ENCODE peak calls at places on chromosomes 7 and 10, in ten cellular contexts. H is PC-3; M is AG10803; F is psoas muscle; G is neural progenitor cell; T is AG04450; A is fibroblast of lung; C is adrenal gland; D is CD4-positive, alpha-beta T cell; P is lower leg skin. S is an unnamed sample.

GRCh38 chr10:28940158-28940888 is 263.0 kb downstream of the BAMBI start:
- DNase-seq in H (no peak), M (no peak), F (no peak), G (no peak), T (no peak), A (no peak), C (no peak), D (no peak), P (no peak), S (no peak)

GRCh38 chr10:44388641-44389040 is 3.7 kb upstream of the CXCL12 start:
- DNase-seq in H (no peak), M (no peak), F (no peak), G (no peak), T (no peak), A (no peak), C (peak; percentile 13), D (no peak), P (peak; percentile 71), S (peak; percentile 65)

GRCh38 chr7:106793015-106793651 is 71.9 kb upstream of the PIK3CG start:
- DNase-seq in H (peak; percentile 55), M (peak; percentile 19), F (no peak), G (peak; percentile 46), T (no peak), A (no peak), C (no peak), D (no peak), P (no peak), S (no peak)

GRCh38 chr7:27131390-27131819 is 848 bp upstream of the HOXA4 start:
- DNase-seq in H (no peak), M (no peak), F (no peak), G (no peak), T (no peak), A (no peak), C (no peak), D (no peak), P (no peak), S (no peak)

GRCh38 chr7:102425639-102426267 is 7.6 kb upstream of the ORAI2 start:
- DNase-seq in H (no peak), M (no peak), F (peak; percentile 39), G (no peak), T (no peak), A (no peak), C (peak; percentile 43), D (peak; percentile 84), P (peak; percentile 88), S (no peak)

GRCh38 chr7:127667751-127668530 is 15.9 kb downstream of the SND1 start:
- DNase-seq in H (no peak), M (peak; percentile 23), F (no peak), G (no peak), T (no peak), A (peak; percentile 23), C (no peak), D (no peak), P (no peak), S (no peak)

GRCh38 chr10:84333864-84334451 is 5.6 kb downstream of the CCSER2 start:
- DNase-seq in H (no peak), M (peak; percentile 30), F (no peak), G (no peak), T (no peak), A (peak; percentile 41), C (no peak), D (peak; percentile 52), P (no peak), S (no peak)

GRCh38 chr10:117363027-117363426 is 12.2 kb downstream of the PDZD8 start:
- DNase-seq in H (peak; percentile 67), M (peak; percentile 72), F (no peak), G (no peak), T (no peak), A (peak; percentile 87), C (no peak), D (no peak), P (no peak), S (no peak)

GRCh38 chr10:95742962-95743535 is 12.9 kb upstream of the ENTPD1 start:
- DNase-seq in H (no peak), M (no peak), F (no peak), G (no peak), T (no peak), A (peak; percentile 61), C (no peak), D (no peak), P (no peak), S (no peak)

GRCh38 chr10:95742529-95742884 is 13.5 kb upstream of the ENTPD1 start:
- DNase-seq in H (peak; percentile 19), M (no peak), F (no peak), G (no peak), T (no peak), A (peak; percentile 50), C (peak; percentile 53), D (no peak), P (no peak), S (no peak)

GRCh38 chr10:95741807-95742528 is 14.0 kb upstream of the ENTPD1 start:
- DNase-seq in H (no peak), M (no peak), F (no peak), G (no peak), T (no peak), A (peak; percentile 77), C (peak; percentile 45), D (no peak), P (no peak), S (no peak)

GRCh38 chr10:95748349-95748748 is 7.6 kb upstream of the ENTPD1 start:
- DNase-seq in H (no peak), M (no peak), F (no peak), G (no peak), T (no peak), A (no peak), C (no peak), D (no peak), P (no peak), S (no peak)

DNA sequence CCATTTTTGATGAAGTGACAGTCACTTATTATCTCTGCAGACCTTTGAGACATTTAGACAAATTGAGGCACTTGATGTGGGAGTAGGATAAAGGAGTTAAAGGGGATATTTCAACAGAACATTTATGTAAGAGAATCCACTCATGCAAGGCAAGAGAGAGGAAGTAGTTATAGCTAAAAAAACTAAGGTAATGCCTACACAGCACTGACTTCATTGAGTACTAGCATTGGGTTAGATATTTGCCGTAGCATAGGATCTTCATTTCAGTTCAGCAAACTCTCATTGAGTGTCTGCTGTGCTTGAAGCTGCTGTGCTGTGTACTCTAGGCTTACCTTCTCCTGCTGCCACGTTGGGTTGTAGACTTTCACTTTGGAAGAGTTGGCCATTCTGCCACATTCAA is 10.5 kb upstream of the ENTPD1 start:
- DNase-seq in H (no peak), M (no peak), F (no peak), G (no peak), T (no peak), A (no peak), C (no peak), D (no peak), P (no peak), S (no peak)
- TF ChIP-seq CTCF in H (no peak), M (no peak), F (no peak), G (no peak), T (no peak), A (no peak), C (no peak), D (no peak), P (no peak), S (no peak)

GRCh38 chr7:154792436-154793055 is 210.4 kb downstream of the PAXIP1 start:
- DNase-seq in H (no peak), M (no peak), F (no peak), G (no peak), T (no peak), A (no peak), C (no peak), D (no peak), P (no peak), S (no peak)

GRCh38 chr7:154791611-154792010 is 211.3 kb downstream of the PAXIP1 start:
- DNase-seq in H (no peak), M (no peak), F (no peak), G (no peak), T (no peak), A (no peak), C (no peak), D (no peak), P (no peak), S (no peak)

GRCh38 chr7:154794147-154794780 is 208.7 kb downstream of the PAXIP1 start:
- DNase-seq in H (peak; percentile 2), M (no peak), F (no peak), G (peak; percentile 82), T (no peak), A (no peak), C (no peak), D (no peak), P (no peak), S (no peak)

GRCh38 chr7:154795437-154795836 is 207.5 kb downstream of the PAXIP1 start:
- DNase-seq in H (no peak), M (no peak), F (no peak), G (no peak), T (no peak), A (no peak), C (no peak), D (no peak), P (no peak), S (no peak)

GRCh38 chr7:154795014-154795413 is 207.9 kb downstream of the PAXIP1 start:
- DNase-seq in H (no peak), M (no peak), F (no peak), G (peak; percentile 39), T (no peak), A (no peak), C (no peak), D (no peak), P (no peak), S (no peak)
- TF ChIP-seq CTCF in H (no peak), M (no peak), F (no peak), G (peak; percentile 42), T (no peak), A (no peak), C (no peak), D (no peak), P (no peak), S (no peak)

GRCh38 chr10:95545981-95546380 is 15.2 kb downstream of the SORBS1 start:
- DNase-seq in H (no peak), M (no peak), F (no peak), G (no peak), T (no peak), A (no peak), C (no peak), D (no peak), P (no peak), S (no peak)
- TF ChIP-seq CTCF in H (no peak), M (no peak), F (no peak), G (no peak), T (no peak), A (no peak), C (no peak), D (no peak), P (no peak), S (no peak)

GRCh38 chr7:4269746-4270145 is 412.3 kb upstream of the FOXK1 start:
- DNase-seq in H (no peak), M (no peak), F (no peak), G (no peak), T (no peak), A (no peak), C (no peak), D (no peak), P (peak; percentile 60), S (peak; percentile 66)

GRCh38 chr7:4270941-4271715 is 411.0 kb upstream of the FOXK1 start:
- DNase-seq in H (no peak), M (no peak), F (no peak), G (peak; percentile 12), T (no peak), A (no peak), C (no peak), D (no peak), P (peak; percentile 77), S (peak; percentile 74)

GRCh38 chr7:4269086-4269485 is 413.0 kb upstream of the FOXK1 start:
- DNase-seq in H (no peak), M (no peak), F (no peak), G (no peak), T (no peak), A (no peak), C (no peak), D (no peak), P (peak; percentile 56), S (no peak)

GRCh38 chr7:4271716-4272015 is 410.4 kb upstream of the FOXK1 start:
- DNase-seq in H (no peak), M (no peak), F (no peak), G (no peak), T (no peak), A (no peak), C (no peak), D (no peak), P (peak; percentile 45), S (peak; percentile 71)

DNA sequence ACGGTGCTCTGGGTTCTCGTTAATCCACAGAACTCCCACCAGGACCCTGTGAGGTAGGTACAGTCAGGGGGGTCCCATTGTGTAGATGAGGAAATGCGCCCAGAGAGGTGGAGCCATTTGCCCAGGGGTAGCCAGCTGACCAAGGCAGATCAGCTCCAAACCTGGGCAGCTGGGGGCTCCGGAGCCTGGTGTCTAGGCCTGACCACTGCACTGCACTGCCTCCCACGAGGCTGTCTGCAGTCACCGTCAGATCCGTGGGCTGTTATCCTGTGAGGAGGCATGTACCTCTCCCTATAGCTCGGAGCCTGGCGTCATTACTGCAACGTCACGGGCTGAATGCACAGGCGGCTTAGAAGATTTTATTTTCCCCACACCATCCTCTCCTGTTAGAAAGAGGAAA is 411.8 kb upstream of the FOXK1 start:
- DNase-seq in H (no peak), M (no peak), F (no peak), G (no peak), T (no peak), A (no peak), C (no peak), D (no peak), P (peak; percentile 69), S (peak; percentile 59)
- TF ChIP-seq CTCF in H (no peak), M (no peak), F (no peak), G (no peak), T (no peak), A (no peak), C (no peak), D (no peak), P (no peak), S (no peak)